ENCODE peak calls at places on chromosomes 6 and 20, in six cellular contexts. One of them, this sample, is unnamed.

GRCh38 chr6:167730441-167730840 is 96.3 kb upstream of the AFDN start:
- DNase-seq in psoas muscle: no peak
- DNase-seq in right cardiac atrium: no peak
- DNase-seq in testis: no peak
- DNase-seq in IMR-90: no peak
- DNase-seq in heart right ventricle: no peak
- DNase-seq in this sample: no peak

GRCh38 chr20:32980131-32980941 is 23.9 kb downstream of the SUN5 start:
- DNase-seq in psoas muscle: no peak
- DNase-seq in right cardiac atrium: peak; percentile 81
- DNase-seq in testis: no peak
- DNase-seq in IMR-90: no peak
- DNase-seq in heart right ventricle: no peak
- DNase-seq in this sample: no peak

GRCh38 chr20:46438156-46438750 is 31.8 kb upstream of the ELMO2 start:
- DNase-seq in psoas muscle: no peak
- DNase-seq in right cardiac atrium: no peak
- DNase-seq in testis: peak; percentile 51
- DNase-seq in IMR-90: peak; percentile 32
- DNase-seq in heart right ventricle: no peak
- DNase-seq in this sample: peak; percentile 11

GRCh38 chr20:51388227-51388626 is 154.3 kb downstream of the NFATC2 start:
- DNase-seq in psoas muscle: no peak
- DNase-seq in right cardiac atrium: no peak
- DNase-seq in testis: no peak
- DNase-seq in IMR-90: peak; percentile 66
- DNase-seq in heart right ventricle: no peak
- DNase-seq in this sample: no peak

GRCh38 chr6:39309942-39310531 is 4.2 kb downstream of the KCNK17 start:
- DNase-seq in psoas muscle: peak; percentile 66
- DNase-seq in right cardiac atrium: peak; percentile 87
- DNase-seq in testis: peak; percentile 80
- DNase-seq in IMR-90: peak; percentile 62
- DNase-seq in heart right ventricle: peak; percentile 71
- DNase-seq in this sample: peak; percentile 82

GRCh38 chr20:23582293-23582692 is 14.0 kb upstream of the CST9L start:
- DNase-seq in psoas muscle: no peak
- DNase-seq in right cardiac atrium: no peak
- DNase-seq in testis: no peak
- DNase-seq in IMR-90: no peak
- DNase-seq in heart right ventricle: no peak
- DNase-seq in this sample: no peak

GRCh38 chr20:10673176-10673830 is 496 bp downstream of the JAG1 start:
- DNase-seq in psoas muscle: peak; percentile 27
- DNase-seq in right cardiac atrium: peak; percentile 70
- DNase-seq in testis: peak; percentile 40
- DNase-seq in IMR-90: no peak
- DNase-seq in heart right ventricle: peak; percentile 42
- DNase-seq in this sample: peak; percentile 30

GRCh38 chr20:34312024-34312460 is 8.9 kb upstream of the AHCY start:
- DNase-seq in psoas muscle: no peak
- DNase-seq in right cardiac atrium: no peak
- DNase-seq in testis: no peak
- DNase-seq in IMR-90: no peak
- DNase-seq in heart right ventricle: no peak
- DNase-seq in this sample: peak; percentile 31

GRCh38 chr6:69801225-69801624 is 4.4 kb upstream of the LMBRD1 start:
- DNase-seq in psoas muscle: no peak
- DNase-seq in right cardiac atrium: no peak
- DNase-seq in testis: no peak
- DNase-seq in IMR-90: no peak
- DNase-seq in heart right ventricle: no peak
- DNase-seq in this sample: no peak

GRCh38 chr6:41672816-41673703 is 34.8 kb downstream of the MDFI start:
- DNase-seq in psoas muscle: no peak
- DNase-seq in right cardiac atrium: no peak
- DNase-seq in testis: no peak
- DNase-seq in IMR-90: no peak
- DNase-seq in heart right ventricle: no peak
- DNase-seq in this sample: no peak

GRCh38 chr20:32902456-32903420 is 44.0 kb downstream of the EFCAB8 start:
- DNase-seq in psoas muscle: peak; percentile 46
- DNase-seq in right cardiac atrium: peak; percentile 74
- DNase-seq in testis: peak; percentile 51
- DNase-seq in IMR-90: peak; percentile 41
- DNase-seq in heart right ventricle: peak; percentile 41
- DNase-seq in this sample: peak; percentile 50

GRCh38 chr20:14992071-14992654 is 654.8 kb upstream of the FLRT3 start:
- DNase-seq in psoas muscle: no peak
- DNase-seq in right cardiac atrium: no peak
- DNase-seq in testis: no peak
- DNase-seq in IMR-90: no peak
- DNase-seq in heart right ventricle: no peak
- DNase-seq in this sample: no peak

GRCh38 chr20:14992961-14993360 is 655.5 kb upstream of the FLRT3 start:
- DNase-seq in psoas muscle: no peak
- DNase-seq in right cardiac atrium: no peak
- DNase-seq in testis: no peak
- DNase-seq in IMR-90: no peak
- DNase-seq in heart right ventricle: no peak
- DNase-seq in this sample: no peak

GRCh38 chr20:14996883-14997672 is 659.7 kb upstream of the FLRT3 start:
- DNase-seq in psoas muscle: no peak
- DNase-seq in right cardiac atrium: no peak
- DNase-seq in testis: no peak
- DNase-seq in IMR-90: no peak
- DNase-seq in heart right ventricle: no peak
- DNase-seq in this sample: no peak

DNA sequence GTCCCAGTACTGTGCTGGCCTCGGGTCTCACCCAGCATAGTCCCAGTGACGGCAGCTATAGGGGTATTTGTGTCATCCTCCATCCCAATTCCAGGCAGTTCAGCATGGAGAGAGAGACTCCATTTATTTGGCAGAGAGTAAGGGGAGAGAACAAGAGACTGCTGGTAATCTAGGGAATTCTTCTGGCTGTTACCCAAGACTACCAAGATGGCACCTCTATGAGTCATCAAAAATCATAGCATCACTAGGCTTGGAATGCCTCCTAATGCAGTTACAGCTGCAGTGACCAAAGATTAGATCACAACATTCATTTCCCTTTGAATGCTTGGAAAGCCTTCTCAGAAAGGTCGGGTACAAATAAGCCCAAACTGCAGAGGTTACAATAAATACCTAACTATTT is 660.4 kb upstream of the FLRT3 start:
- DNase-seq in psoas muscle: no peak
- DNase-seq in right cardiac atrium: no peak
- DNase-seq in testis: no peak
- DNase-seq in IMR-90: no peak
- DNase-seq in heart right ventricle: no peak
- DNase-seq in this sample: no peak
- H3K27ac ChIP-seq in psoas muscle: no peak overlapping the region
- H3K27ac ChIP-seq in right cardiac atrium: no peak overlapping the region
- H3K27ac ChIP-seq in testis: no peak overlapping the region
- H3K27ac ChIP-seq in IMR-90: no peak overlapping the region
- H3K27ac ChIP-seq in heart right ventricle: no peak overlapping the region
- H3K27ac ChIP-seq in this sample: no peak overlapping the region

DNA sequence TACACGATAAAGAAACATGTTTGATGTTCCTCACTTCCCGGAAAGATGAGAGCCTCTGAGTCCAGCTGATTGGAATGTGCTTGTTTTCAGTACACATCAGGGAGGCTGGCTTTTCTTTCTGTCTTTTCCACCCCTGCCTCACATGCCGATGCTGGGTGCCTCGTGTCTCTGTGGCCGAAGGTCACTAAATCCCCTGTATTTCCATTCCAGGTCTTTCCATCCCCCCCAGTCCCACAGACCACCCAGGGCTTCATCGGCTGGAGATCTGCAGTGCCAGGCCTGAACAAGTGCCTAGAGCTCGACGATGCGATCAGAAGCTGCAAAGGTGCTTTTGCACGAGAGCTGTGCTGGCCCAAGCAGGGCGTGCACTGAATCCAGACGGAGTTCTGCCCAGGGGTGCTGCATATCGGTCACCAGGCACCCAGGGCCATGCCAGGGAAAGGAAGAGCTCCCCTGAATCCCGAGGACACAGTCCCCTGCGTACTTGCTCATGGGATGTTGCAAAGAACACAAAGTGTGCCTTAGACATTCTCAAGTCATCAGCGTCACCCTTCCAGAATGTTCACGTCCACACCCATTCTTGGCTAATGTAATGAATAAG is 67.9 kb downstream of the ANKRD60 start:
- DNase-seq in psoas muscle: peak; percentile 34
- DNase-seq in right cardiac atrium: no peak
- DNase-seq in testis: no peak
- DNase-seq in IMR-90: peak; percentile 17
- DNase-seq in heart right ventricle: no peak
- DNase-seq in this sample: no peak
- H3K4me3 ChIP-seq in psoas muscle: no peak overlapping the region
- H3K4me3 ChIP-seq in right cardiac atrium: no peak overlapping the region
- H3K4me3 ChIP-seq in testis: no peak overlapping the region
- H3K4me3 ChIP-seq in IMR-90: no peak overlapping the region
- H3K4me3 ChIP-seq in heart right ventricle: no peak overlapping the region
- H3K4me3 ChIP-seq in this sample: no peak overlapping the region

GRCh38 chr6:40330301-40330721 is 256.9 kb downstream of the LRFN2 start:
- DNase-seq in psoas muscle: no peak
- DNase-seq in right cardiac atrium: no peak
- DNase-seq in testis: no peak
- DNase-seq in IMR-90: no peak
- DNase-seq in heart right ventricle: no peak
- DNase-seq in this sample: no peak

GRCh38 chr6:40328988-40329545 is 258.1 kb downstream of the LRFN2 start:
- DNase-seq in psoas muscle: no peak
- DNase-seq in right cardiac atrium: no peak
- DNase-seq in testis: no peak
- DNase-seq in IMR-90: no peak
- DNase-seq in heart right ventricle: no peak
- DNase-seq in this sample: no peak

GRCh38 chr6:40326689-40327404 is 260.3 kb downstream of the LRFN2 start:
- DNase-seq in psoas muscle: no peak
- DNase-seq in right cardiac atrium: no peak
- DNase-seq in testis: no peak
- DNase-seq in IMR-90: no peak
- DNase-seq in heart right ventricle: no peak
- DNase-seq in this sample: no peak

GRCh38 chr6:40325791-40326190 is 261.4 kb downstream of the LRFN2 start:
- DNase-seq in psoas muscle: no peak
- DNase-seq in right cardiac atrium: no peak
- DNase-seq in testis: no peak
- DNase-seq in IMR-90: no peak
- DNase-seq in heart right ventricle: no peak
- DNase-seq in this sample: no peak

GRCh38 chr6:40328376-40328987 is 258.7 kb downstream of the LRFN2 start:
- DNase-seq in psoas muscle: no peak
- DNase-seq in right cardiac atrium: no peak
- DNase-seq in testis: peak; percentile 44
- DNase-seq in IMR-90: no peak
- DNase-seq in heart right ventricle: no peak
- DNase-seq in this sample: peak; percentile 57
- H3K27ac ChIP-seq in psoas muscle: no peak overlapping the region
- H3K27ac ChIP-seq in right cardiac atrium: no peak overlapping the region
- H3K27ac ChIP-seq in testis: no peak overlapping the region
- H3K27ac ChIP-seq in IMR-90: no peak overlapping the region
- H3K27ac ChIP-seq in heart right ventricle: no peak overlapping the region
- H3K27ac ChIP-seq in this sample: no peak overlapping the region

DNA sequence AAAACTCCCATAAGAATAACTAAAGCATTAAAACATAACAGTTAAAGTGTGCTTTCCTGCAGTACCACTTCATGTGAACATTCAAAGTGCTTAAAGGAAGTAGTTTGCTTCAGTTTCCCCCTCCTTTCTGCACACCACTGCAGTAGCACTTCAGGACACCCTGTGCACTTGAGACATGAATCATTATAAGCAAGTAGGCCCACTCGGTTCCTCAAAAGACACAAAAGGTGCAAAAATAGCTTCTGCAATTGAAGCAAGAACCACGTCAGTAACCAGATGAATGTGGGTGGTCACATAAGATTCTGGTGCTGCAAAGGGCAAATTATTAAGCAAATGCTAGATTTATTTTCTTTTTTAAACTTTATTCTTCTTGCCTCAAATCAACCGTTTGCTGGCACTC is 160.6 kb downstream of the HIVEP2 start:
- DNase-seq in psoas muscle: no peak
- DNase-seq in right cardiac atrium: no peak
- DNase-seq in testis: no peak
- DNase-seq in IMR-90: no peak
- DNase-seq in heart right ventricle: no peak
- DNase-seq in this sample: no peak
- H3K4me3 ChIP-seq in psoas muscle: no peak overlapping the region
- H3K4me3 ChIP-seq in right cardiac atrium: no peak overlapping the region
- H3K4me3 ChIP-seq in testis: no peak overlapping the region
- H3K4me3 ChIP-seq in IMR-90: no peak overlapping the region
- H3K4me3 ChIP-seq in heart right ventricle: no peak overlapping the region
- H3K4me3 ChIP-seq in this sample: no peak overlapping the region

GRCh38 chr6:109493865-109494264 is 10.8 kb upstream of the ZBTB24 start:
- DNase-seq in psoas muscle: no peak
- DNase-seq in right cardiac atrium: no peak
- DNase-seq in testis: no peak
- DNase-seq in IMR-90: no peak
- DNase-seq in heart right ventricle: no peak
- DNase-seq in this sample: no peak

GRCh38 chr6:109486068-109486467 is 3.0 kb upstream of the ZBTB24 start:
- DNase-seq in psoas muscle: no peak
- DNase-seq in right cardiac atrium: no peak
- DNase-seq in testis: no peak
- DNase-seq in IMR-90: no peak
- DNase-seq in heart right ventricle: no peak
- DNase-seq in this sample: peak; percentile 47

GRCh38 chr6:109491207-109491938 is 8.4 kb upstream of the ZBTB24 start:
- DNase-seq in psoas muscle: no peak
- DNase-seq in right cardiac atrium: no peak
- DNase-seq in testis: no peak
- DNase-seq in IMR-90: peak; percentile 29
- DNase-seq in heart right ventricle: no peak
- DNase-seq in this sample: peak; percentile 58

GRCh38 chr6:109485536-109485935 is 2.5 kb upstream of the ZBTB24 start:
- DNase-seq in psoas muscle: no peak
- DNase-seq in right cardiac atrium: no peak
- DNase-seq in testis: no peak
- DNase-seq in IMR-90: no peak
- DNase-seq in heart right ventricle: no peak
- DNase-seq in this sample: no peak

GRCh38 chr6:109490708-109491107 is 7.7 kb upstream of the ZBTB24 start:
- DNase-seq in psoas muscle: no peak
- DNase-seq in right cardiac atrium: no peak
- DNase-seq in testis: no peak
- DNase-seq in IMR-90: no peak
- DNase-seq in heart right ventricle: no peak
- DNase-seq in this sample: no peak
- H3K27ac ChIP-seq in psoas muscle: no peak overlapping the region
- H3K27ac ChIP-seq in right cardiac atrium: no peak overlapping the region
- H3K27ac ChIP-seq in testis: no peak overlapping the region
- H3K27ac ChIP-seq in IMR-90: no peak overlapping the region
- H3K27ac ChIP-seq in heart right ventricle: no peak overlapping the region
- H3K27ac ChIP-seq in this sample: peak overlapping the region; percentile 8

This sample was measured in small intestine.